ENCODE peak calls at places on chromosomes 1 and 21, in seven cellular contexts. O is ureter, K is GM03348, E is LoVo, V is GM04504, G is IMR-90, N is NCI-H1105. H is an unnamed sample.

GRCh38 chr1:106879538-106879937 is 176.9 kb upstream of the PRMT6 start:
- DNase-seq in N (peak; percentile 68), V (no peak), G (no peak), K (no peak), O (peak; percentile 54), E (peak; percentile 9), H (no peak)

GRCh38 chr1:75174031-75174760 is 40.0 kb downstream of the LHX8 start:
- DNase-seq in K (no peak), V (no peak), N (no peak), O (no peak), G (no peak), E (no peak), H (no peak)

GRCh38 chr21:35578350-35578782 is 482.0 kb downstream of the SETD4 start:
- DNase-seq in N (no peak), V (peak; percentile 91), E (no peak), K (peak; percentile 79), O (no peak), G (peak; percentile 93), H (peak; percentile 90)

GRCh38 chr21:44521928-44522752 is 17.9 kb downstream of the KRTAP10-1 start:
- DNase-seq in K (no peak), G (no peak), V (no peak), O (no peak), E (no peak), N (no peak), H (no peak)

GRCh38 chr1:65469126-65469888 is 48.8 kb downstream of the LEPR start:
- DNase-seq in N (no peak), K (no peak), E (no peak), O (no peak), G (peak; percentile 34), V (no peak), H (no peak)

GRCh38 chr1:19480282-19480681 is 5.1 kb downstream of the CAPZB start:
- DNase-seq in G (no peak), O (no peak), K (no peak), E (no peak), N (no peak), V (no peak), H (no peak)

GRCh38 chr1:101025283-101025679 is 303 bp downstream of the DPH5 start:
- DNase-seq in G (peak; percentile 32), K (peak; percentile 31), N (no peak), O (no peak), E (peak; percentile 10), V (no peak), H (peak; percentile 34)

GRCh38 chr1:172630060-172630818 is 28.7 kb upstream of the FASLG start:
- DNase-seq in N (no peak), G (peak; percentile 61), E (no peak), V (no peak), K (no peak), O (no peak), H (peak; percentile 28)

GRCh38 chr1:222250376-222250775 is 297.5 kb downstream of the HHIPL2 start:
- DNase-seq in O (no peak), V (peak; percentile 24), K (peak; percentile 72), N (no peak), G (peak; percentile 60), E (no peak), H (peak; percentile 45)

GRCh38 chr1:155978325-155978972 is at the start of gene ARHGEF2:
- DNase-seq in E (peak; percentile 62), N (peak; percentile 61), V (no peak), G (peak; percentile 64), K (peak; percentile 83), O (peak; percentile 86), H (peak; percentile 87)

GRCh38 chr1:116855220-116855619 is 54.5 kb upstream of the PTGFRN start:
- DNase-seq in E (peak; percentile 22), K (peak; percentile 48), V (no peak), N (no peak), G (no peak), O (no peak), H (peak; percentile 40)

GRCh38 chr1:203122159-203122558 is 5.4 kb upstream of the ADORA1 start:
- DNase-seq in K (no peak), G (no peak), N (no peak), E (no peak), O (no peak), V (no peak), H (no peak)

GRCh38 chr21:37903396-37903795 is 12.9 kb downstream of the KCNJ6 start:
- DNase-seq in O (no peak), K (no peak), G (no peak), N (no peak), E (no peak), V (no peak), H (no peak)

GRCh38 chr1:7366286-7366954 is 404.7 kb upstream of the VAMP3 start:
- DNase-seq in G (no peak), O (no peak), V (no peak), N (peak; percentile 42), K (no peak), E (no peak), H (no peak)